ENCODE peak calls at places on chromosomes 11 and 22, in four cellular contexts. One of them, this sample, is unnamed.
A peak's percentile ranks its signal among the peaks of the same experiment; 100 is the strongest.

GRCh38 chr22:28283025-28283654 is 364.1 kb upstream of the PITPNB start:
- DNase-seq in K562: no peak
- DNase-seq in GM12878: no peak
- DNase-seq in WTC11: no peak
- DNase-seq in this sample: no peak

GRCh38 chr22:23831781-23832180 is 7.0 kb downstream of the DERL3 start:
- DNase-seq in K562: no peak
- DNase-seq in GM12878: no peak
- DNase-seq in WTC11: no peak
- DNase-seq in this sample: no peak

GRCh38 chr11:119376197-119376847 is 5.2 kb downstream of the USP2 start:
- DNase-seq in K562: no peak
- DNase-seq in GM12878: no peak
- DNase-seq in WTC11: no peak
- DNase-seq in this sample: peak; percentile 88

GRCh38 chr11:1586699-1587098 is 1.6 kb upstream of the KRTAP5-1 start:
- DNase-seq in K562: no peak
- DNase-seq in GM12878: no peak
- DNase-seq in WTC11: no peak
- DNase-seq in this sample: no peak

GRCh38 chr11:62472063-62472884 is 53.4 kb downstream of the SCGB1A1 start:
- DNase-seq in K562: peak; percentile 74
- DNase-seq in GM12878: no peak
- DNase-seq in WTC11: no peak
- DNase-seq in this sample: peak; percentile 46

GRCh38 chr11:111694851-111695250 is 71.3 kb downstream of the PPP2R1B start:
- DNase-seq in K562: peak; percentile 61
- DNase-seq in GM12878: no peak
- DNase-seq in WTC11: no peak
- DNase-seq in this sample: no peak

GRCh38 chr11:61293869-61294716 is 1.0 kb downstream of the VWCE start:
- DNase-seq in K562: no peak
- DNase-seq in GM12878: no peak
- DNase-seq in WTC11: peak; percentile 39
- DNase-seq in this sample: peak; percentile 34

GRCh38 chr11:99634581-99634980 is 613.8 kb downstream of the CNTN5 start:
- DNase-seq in K562: no peak
- DNase-seq in GM12878: no peak
- DNase-seq in WTC11: no peak
- DNase-seq in this sample: no peak

GRCh38 chr11:105935791-105936190 is 86.2 kb downstream of the MSANTD4 start:
- DNase-seq in K562: no peak
- DNase-seq in GM12878: no peak
- DNase-seq in WTC11: no peak
- DNase-seq in this sample: no peak

GRCh38 chr11:79440451-79441158 is at the start of gene TENM4:
- DNase-seq in K562: no peak
- DNase-seq in GM12878: no peak
- DNase-seq in WTC11: peak; percentile 61
- DNase-seq in this sample: no peak

GRCh38 chr11:6925636-6926207 is 504 bp upstream of the ZNF215 start:
- DNase-seq in K562: peak; percentile 66
- DNase-seq in GM12878: no peak
- DNase-seq in WTC11: no peak
- DNase-seq in this sample: no peak

GRCh38 chr11:121466063-121466794 is 13.5 kb upstream of the SORL1-AS1 start:
- DNase-seq in K562: peak; percentile 19
- DNase-seq in GM12878: no peak
- DNase-seq in WTC11: peak; percentile 78
- DNase-seq in this sample: peak; percentile 76

GRCh38 chr11:128341280-128341679 is 246.1 kb downstream of the ETS1 start:
- DNase-seq in K562: no peak
- DNase-seq in GM12878: no peak
- DNase-seq in WTC11: no peak
- DNase-seq in this sample: no peak

DNA sequence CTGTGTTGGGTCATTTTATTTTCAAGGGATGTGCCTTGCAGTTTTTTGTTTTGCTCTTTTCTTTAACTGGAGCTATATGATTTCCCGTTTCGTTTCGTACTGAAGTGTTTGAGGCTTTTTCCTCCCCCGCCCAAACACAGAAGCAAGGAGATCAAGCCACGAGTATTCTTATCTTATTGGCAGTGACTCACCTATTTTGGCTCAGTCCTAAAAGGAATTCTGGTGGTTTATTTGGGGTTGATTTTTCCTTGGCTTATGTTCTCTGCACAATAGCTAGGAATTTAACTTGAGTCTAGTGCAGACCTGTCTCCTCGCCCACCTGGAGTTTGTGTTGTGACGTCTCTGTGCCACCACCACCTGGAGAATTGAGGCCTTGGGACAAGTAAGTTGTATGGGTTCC is 90.6 kb upstream of the BIRC3 start:
- DNase-seq in K562: peak; percentile 12
- DNase-seq in GM12878: no peak
- DNase-seq in WTC11: no peak
- DNase-seq in this sample: no peak
- TF ChIP-seq NR2C2 in K562: no peak
- TF ChIP-seq NR2C2 in GM12878: no peak
- TF ChIP-seq NR2C2 in WTC11: no peak
- TF ChIP-seq NR2C2 in this sample: no peak

GRCh38 chr11:34977039-34977906 is 60.9 kb downstream of the PDHX start:
- DNase-seq in K562: no peak
- DNase-seq in GM12878: no peak
- DNase-seq in WTC11: no peak
- DNase-seq in this sample: no peak
- TF ChIP-seq NR2C2 in K562: no peak
- TF ChIP-seq NR2C2 in GM12878: no peak
- TF ChIP-seq NR2C2 in WTC11: no peak
- TF ChIP-seq NR2C2 in this sample: no peak

GRCh38 chr11:93740802-93741093 is 547 bp downstream of the TAF1D start:
- DNase-seq in K562: peak; percentile 80
- DNase-seq in GM12878: no peak
- DNase-seq in WTC11: peak; percentile 29
- DNase-seq in this sample: peak; percentile 60
- TF ChIP-seq NR2C2 in K562: no peak
- TF ChIP-seq NR2C2 in GM12878: no peak
- TF ChIP-seq NR2C2 in WTC11: no peak
- TF ChIP-seq NR2C2 in this sample: no peak

DNA sequence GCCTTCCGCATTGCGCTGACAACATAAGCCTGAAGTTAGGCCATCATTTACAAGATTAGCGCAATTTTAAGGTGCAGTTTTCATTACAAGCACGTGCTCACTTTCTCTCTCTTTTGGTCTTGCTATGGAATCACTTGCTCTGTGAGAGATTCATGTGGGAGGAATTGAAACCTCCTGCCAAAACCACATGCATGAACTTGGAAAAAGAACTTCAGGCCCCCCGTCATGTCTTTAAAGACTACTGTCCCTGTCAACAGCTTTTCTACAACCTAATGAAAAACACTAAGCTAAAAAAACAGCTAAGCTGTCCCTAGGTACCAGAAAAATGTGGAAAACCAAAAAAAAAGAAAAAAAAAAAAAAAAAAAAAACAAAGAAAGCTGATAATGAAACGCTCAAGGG is 1707.6 kb upstream of the RAG2 start:
- DNase-seq in K562: no peak
- DNase-seq in GM12878: no peak
- DNase-seq in WTC11: no peak
- DNase-seq in this sample: no peak
- TF ChIP-seq NR2C2 in K562: no peak
- TF ChIP-seq NR2C2 in GM12878: no peak
- TF ChIP-seq NR2C2 in WTC11: no peak
- TF ChIP-seq NR2C2 in this sample: no peak

DNA sequence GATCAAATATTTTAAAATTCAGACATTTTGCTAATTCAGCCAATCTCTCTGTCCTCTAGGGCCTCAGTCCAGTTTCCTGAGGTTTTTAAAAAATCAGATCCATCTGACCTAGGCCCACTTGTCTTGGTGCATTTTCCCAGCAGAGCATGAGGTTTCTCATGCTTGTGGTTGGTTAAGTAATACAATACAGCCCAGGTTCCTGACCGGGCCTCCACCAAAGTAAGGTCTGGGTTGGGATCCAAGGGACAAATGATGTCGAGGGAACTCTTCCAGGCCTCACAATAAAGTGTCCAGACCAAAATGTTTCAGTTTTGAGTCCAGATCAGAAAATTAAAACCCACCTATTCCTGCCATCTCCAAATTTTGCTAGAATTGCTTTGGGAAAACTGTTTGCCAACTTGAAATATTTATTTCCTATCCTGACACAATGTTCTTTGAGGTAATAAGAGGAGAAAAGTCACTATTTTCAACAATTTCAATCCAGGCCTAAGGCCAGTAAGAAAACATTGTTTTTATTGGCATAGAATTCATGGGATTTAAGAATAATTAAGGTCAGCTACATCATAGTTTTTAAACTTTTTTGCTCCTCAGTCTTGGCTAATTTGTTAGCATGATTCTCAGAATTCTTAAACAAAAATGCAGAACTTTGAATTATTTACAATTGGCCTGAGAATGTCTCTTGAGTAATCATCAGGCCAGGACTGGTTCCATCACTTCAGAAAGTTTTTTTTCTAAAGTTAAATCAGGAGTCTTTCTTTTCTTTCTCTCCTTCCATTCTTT is 51.4 kb downstream of the ME3 start:
- DNase-seq in K562: no peak
- DNase-seq in GM12878: no peak
- DNase-seq in WTC11: no peak
- DNase-seq in this sample: no peak
- TF ChIP-seq NR2C2 in K562: no peak
- TF ChIP-seq NR2C2 in GM12878: no peak
- TF ChIP-seq NR2C2 in WTC11: no peak
- TF ChIP-seq NR2C2 in this sample: no peak

This sample was measured in HepG2.